ENCODE peak calls at places on chromosome 16, in eight cellular contexts. T is cardiac fibroblast, J is astrocyte, A is tibial nerve, P is endothelial cell, Z is AG10803, N is A549, L is H1. S is an unnamed sample.
A peak's percentile ranks its signal among the peaks of the same experiment; 100 is the strongest.

GRCh38 chr16:31395647-31396046 is 2.5 kb downstream of the ITGAD start:
- DNase-seq in T (no peak), J (no peak), A (peak; percentile 26), P (no peak), Z (no peak), N (no peak), L (no peak), S (no peak)

GRCh38 chr16:80614908-80615696 is 74.3 kb downstream of the DYNLRB2 start:
- DNase-seq in T (peak; percentile 48), J (peak; percentile 98), A (no peak), P (no peak), Z (peak; percentile 64), N (peak; percentile 53), L (no peak), S (no peak)

GRCh38 chr16:17377360-17378324 is 93.1 kb downstream of the XYLT1 start:
- DNase-seq in T (no peak), J (peak; percentile 46), A (no peak), P (no peak), Z (peak; percentile 59), N (no peak), L (no peak), S (no peak)

GRCh38 chr16:77898671-77899211 is 110.4 kb downstream of the VAT1L start:
- DNase-seq in T (peak; percentile 32), J (peak; percentile 64), A (no peak), P (no peak), Z (peak; percentile 96), N (no peak), L (no peak), S (no peak)

GRCh38 chr16:1338119-1338730 is 4.8 kb downstream of the BAIAP3 start:
- DNase-seq in T (no peak), J (no peak), A (no peak), P (peak; percentile 64), Z (no peak), N (peak; percentile 50), L (no peak), S (no peak)

GRCh38 chr16:27149986-27150385 is 53.3 kb upstream of the KDM8 start:
- DNase-seq in T (no peak), J (no peak), A (no peak), P (no peak), Z (no peak), N (no peak), L (no peak), S (no peak)

GRCh38 chr16:77807-78443 is at the start of gene MPG:
- DNase-seq in T (peak; percentile 85), J (peak; percentile 42), A (peak; percentile 80), P (peak; percentile 82), Z (peak; percentile 72), N (peak; percentile 98), L (no peak), S (peak; percentile 52)

GRCh38 chr16:80837421-80838263 is 33.2 kb upstream of the CDYL2 start:
- DNase-seq in T (no peak), J (no peak), A (no peak), P (no peak), Z (no peak), N (no peak), L (no peak), S (no peak)

GRCh38 chr16:70737377-70738082 is 51.7 kb upstream of the MTSS2 start:
- DNase-seq in T (peak; percentile 94), J (peak; percentile 80), A (peak; percentile 46), P (no peak), Z (peak; percentile 99), N (no peak), L (no peak), S (no peak)

GRCh38 chr16:48451323-48451722 is 66.1 kb upstream of the SIAH1 start:
- DNase-seq in T (no peak), J (no peak), A (no peak), P (no peak), Z (no peak), N (no peak), L (no peak), S (no peak)

GRCh38 chr16:75087040-75087979 is 29.3 kb downstream of the LDHD start:
- DNase-seq in T (peak; percentile 90), J (peak; percentile 31), A (no peak), P (peak; percentile 35), Z (peak; percentile 84), N (no peak), L (no peak), S (no peak)

GRCh38 chr16:50202926-50203624 is 50.0 kb downstream of the TENT4B start:
- DNase-seq in T (peak; percentile 93), J (peak; percentile 91), A (no peak), P (no peak), Z (peak; percentile 98), N (peak; percentile 76), L (no peak), S (no peak)

GRCh38 chr16:27778926-27779570 is 229.1 kb downstream of the KATNIP start:
- DNase-seq in T (no peak), J (no peak), A (no peak), P (no peak), Z (no peak), N (no peak), L (no peak), S (no peak)

GRCh38 chr16:81641403-81642106 is 137.5 kb upstream of the PLCG2 start:
- DNase-seq in T (no peak), J (no peak), A (no peak), P (no peak), Z (no peak), N (no peak), L (no peak), S (no peak)

GRCh38 chr16:20897253-20897896 is 2.8 kb downstream of the DCUN1D3 start:
- DNase-seq in T (peak; percentile 60), J (peak; percentile 71), A (no peak), P (no peak), Z (peak; percentile 47), N (no peak), L (no peak), S (no peak)

GRCh38 chr16:88859381-88860091 is 2.6 kb downstream of the TRAPPC2L start:
- DNase-seq in T (no peak), J (no peak), A (no peak), P (no peak), Z (no peak), N (no peak), L (no peak), S (no peak)
- TF ChIP-seq CTCF in T (no peak), J (no peak), A (no peak), P (no peak), Z (no peak), N (no peak), L (no peak), S (no peak)

DNA sequence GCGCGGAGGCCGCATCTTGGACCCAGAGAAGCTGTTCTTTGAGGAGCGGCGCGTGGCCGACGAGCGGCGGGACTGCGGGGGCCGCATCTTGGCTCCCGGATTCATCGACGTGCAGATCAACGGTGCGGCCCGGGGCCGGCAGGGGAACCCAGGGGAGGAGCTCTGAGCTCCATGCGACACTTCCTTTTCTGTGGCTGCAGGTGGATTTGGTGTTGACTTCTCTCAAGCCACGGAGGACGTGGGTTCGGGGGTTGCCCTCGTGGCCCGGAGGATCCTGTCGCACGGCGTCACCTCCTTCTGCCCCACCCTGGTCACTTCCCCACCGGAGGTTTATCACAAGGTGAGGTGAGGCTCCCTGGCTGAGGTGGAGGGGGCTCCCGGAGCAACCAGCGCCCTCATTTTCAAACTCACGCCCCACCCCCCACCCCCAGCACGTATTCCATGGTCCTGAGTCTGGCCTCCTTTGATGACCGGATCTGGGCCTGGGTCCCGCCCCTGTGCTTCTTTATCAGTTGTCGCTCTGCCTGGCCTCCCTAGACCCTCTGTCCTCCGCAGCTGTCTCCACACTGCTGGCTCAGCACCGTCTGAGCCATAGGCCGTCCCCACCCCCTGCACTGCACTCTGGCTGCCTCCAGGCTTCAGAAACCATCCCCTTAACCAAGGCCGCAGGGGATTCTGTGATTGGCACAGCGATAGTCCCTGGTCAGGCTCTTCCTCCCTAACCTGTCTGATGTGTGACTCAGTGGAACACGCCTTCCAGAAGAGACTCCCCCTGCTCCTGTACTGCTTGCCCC is 810 bp downstream of the AMDHD2 start:
- DNase-seq in T (no peak), J (no peak), A (no peak), P (no peak), Z (no peak), N (no peak), L (no peak), S (no peak)
- TF ChIP-seq CTCF in T (no peak), J (no peak), A (no peak), P (no peak), Z (peak; percentile 2), N (no peak), L (no peak), S (no peak)

GRCh38 chr16:66274335-66275110 is 92.0 kb upstream of the CDH5 start:
- DNase-seq in T (peak; percentile 65), J (no peak), A (no peak), P (no peak), Z (peak; percentile 38), N (peak; percentile 33), L (no peak), S (no peak)

GRCh38 chr16:66275795-66276428 is 90.6 kb upstream of the CDH5 start:
- DNase-seq in T (peak; percentile 83), J (peak; percentile 53), A (no peak), P (peak; percentile 77), Z (peak; percentile 71), N (peak; percentile 65), L (peak; percentile 50), S (no peak)

GRCh38 chr16:66278111-66278531 is 88.4 kb upstream of the CDH5 start:
- DNase-seq in T (no peak), J (no peak), A (no peak), P (no peak), Z (no peak), N (no peak), L (no peak), S (no peak)

GRCh38 chr16:66277311-66278070 is 89.0 kb upstream of the CDH5 start:
- DNase-seq in T (no peak), J (no peak), A (no peak), P (no peak), Z (no peak), N (no peak), L (no peak), S (no peak)

GRCh38 chr16:66278604-66279262 is 87.8 kb upstream of the CDH5 start:
- DNase-seq in T (no peak), J (no peak), A (no peak), P (no peak), Z (no peak), N (no peak), L (no peak), S (no peak)
- TF ChIP-seq CTCF in T (no peak), J (no peak), A (no peak), P (no peak), Z (no peak), N (no peak), L (no peak), S (no peak)

GRCh38 chr16:85238233-85238647 is 126.0 kb upstream of the CIBAR2 start:
- DNase-seq in T (peak; percentile 98), J (peak; percentile 81), A (peak; percentile 87), P (peak; percentile 40), Z (peak; percentile 93), N (no peak), L (no peak), S (no peak)

GRCh38 chr16:85233520-85233919 is 121.2 kb upstream of the CIBAR2 start:
- DNase-seq in T (no peak), J (no peak), A (no peak), P (no peak), Z (no peak), N (no peak), L (no peak), S (no peak)

GRCh38 chr16:85234310-85235235 is 122.3 kb upstream of the CIBAR2 start:
- DNase-seq in T (peak; percentile 90), J (peak; percentile 76), A (peak; percentile 51), P (peak; percentile 78), Z (peak; percentile 78), N (peak; percentile 75), L (peak; percentile 74), S (no peak)

GRCh38 chr16:85237817-85238216 is 125.5 kb upstream of the CIBAR2 start:
- DNase-seq in T (no peak), J (no peak), A (no peak), P (no peak), Z (no peak), N (no peak), L (no peak), S (no peak)

GRCh38 chr16:85235988-85236831 is 123.9 kb upstream of the CIBAR2 start:
- DNase-seq in T (no peak), J (no peak), A (no peak), P (peak; percentile 65), Z (no peak), N (no peak), L (no peak), S (no peak)
- TF ChIP-seq CTCF in T (no peak), J (no peak), A (no peak), P (no peak), Z (no peak), N (no peak), L (no peak), S (no peak)

S was measured in omental fat pad.